ENCODE peak calls at places on chromosome X, in nine cellular contexts. D is HTR-8/SVneo; W is AG08396; E is cardiac muscle cell; H is MG63; T is activated CD4-positive, CD25-positive, alpha-beta regulatory T cell treated with anti-CD3 and anti-CD28 coated beads, Interleukin-2, amount 50 U/mL, for 72 hours; A is ELR; J is left cardiac atrium; G is activated CD4-positive, alpha-beta T cell treated with anti-CD3 and anti-CD28 coated beads, Interleukin-2, amount 50 U/mL, for 1 hour. L is an unnamed sample.

GRCh38 chrX:25523574-25523973 is 507.8 kb upstream of the ARX start:
- DNase-seq in D (peak), W (no peak), E (peak), H (peak), T (no peak), A (peak), J (no peak), G (no peak), L (peak)

GRCh38 chrX:45485682-45486081 is 285.0 kb upstream of the DIPK2B start:
- DNase-seq in D (no peak), W (no peak), E (no peak), H (no peak), T (no peak), A (no peak), J (no peak), G (no peak), L (no peak)

GRCh38 chrX:74527344-74527743 is 87.1 kb downstream of the RLIM start:
- DNase-seq in D (no peak), W (no peak), E (no peak), H (no peak), T (no peak), A (no peak), J (no peak), G (no peak), L (no peak)

GRCh38 chrX:138710866-138711331 is 618 bp downstream of the FGF13 start:
- DNase-seq in D (no peak), W (no peak), E (peak), H (peak), T (no peak), A (no peak), J (peak), G (no peak), L (no peak)

GRCh38 chrX:101274198-101274597 is 16.9 kb downstream of the TAF7L start:
- DNase-seq in D (no peak), W (no peak), E (no peak), H (no peak), T (no peak), A (no peak), J (no peak), G (no peak), L (no peak)

GRCh38 chrX:40245411-40246140 is 147.8 kb upstream of the BCOR start:
- DNase-seq in D (no peak), W (no peak), E (no peak), H (no peak), T (no peak), A (peak), J (no peak), G (no peak), L (no peak)

GRCh38 chrX:140713174-140713539 is 3.6 kb downstream of the LINC00632 start:
- DNase-seq in D (no peak), W (no peak), E (no peak), H (no peak), T (no peak), A (peak), J (no peak), G (no peak), L (no peak)

GRCh38 chrX:11619426-11619825 is 46.3 kb downstream of the ARHGAP6 start:
- DNase-seq in D (no peak), W (no peak), E (no peak), H (peak), T (no peak), A (peak), J (no peak), G (no peak), L (no peak)

L was measured in COLO829.